ENCODE peak calls at places on chromosomes 13 and 19, in four cellular contexts. X is fibroblast of lung, E is upper lobe of right lung, G is gastrocnemius medialis. S is an unnamed sample.

GRCh38 chr13:101698400-101698799 is 245.9 kb downstream of the ITGBL1 start:
- DNase-seq in X (peak; percentile 6), G (no peak), E (no peak), S (no peak)

GRCh38 chr19:58351558-58351878 is 1.8 kb downstream of the A1BG start:
- DNase-seq in G (no peak), X (no peak), E (no peak), S (no peak)

GRCh38 chr19:33905473-33905936 is 108.8 kb downstream of the KCTD15 start:
- DNase-seq in X (no peak), G (no peak), E (peak; percentile 72), S (no peak)

GRCh38 chr13:26707122-26708006 is 53.2 kb downstream of the GPR12 start:
- DNase-seq in G (no peak), X (peak; percentile 46), E (no peak), S (no peak)

GRCh38 chr19:48968179-48968661 is 3.1 kb downstream of the FTL start:
- DNase-seq in E (no peak), G (no peak), X (peak; percentile 53), S (no peak)

GRCh38 chr19:12996542-12997094 is 1.3 kb downstream of the NFIX start:
- DNase-seq in G (no peak), E (no peak), X (peak; percentile 43), S (no peak)

GRCh38 chr13:43805071-43805468 is 18.3 kb upstream of the ENOX1 start:
- DNase-seq in X (peak; percentile 64), E (no peak), G (no peak), S (no peak)

GRCh38 chr13:65592757-65593156 is 1637.4 kb downstream of the PCDH9 start:
- DNase-seq in E (no peak), G (no peak), X (peak; percentile 41), S (no peak)

GRCh38 chr13:33272531-33273124 is 12.9 kb downstream of the STARD13 start:
- DNase-seq in X (no peak), G (no peak), E (no peak), S (no peak)

GRCh38 chr19:18479964-18480723 is 41.7 kb downstream of the ELL start:
- DNase-seq in E (peak; percentile 81), G (peak; percentile 79), X (peak; percentile 62), S (peak; percentile 91)
- H3K4me1 ChIP-seq in E (peaks cover 68% of the 10 kb centered on the region), G (peaks cover 86% of the 10 kb centered on the region), X (peaks cover 17% of the 10 kb centered on the region), S (peaks cover 66% of the 10 kb centered on the region)

DNA sequence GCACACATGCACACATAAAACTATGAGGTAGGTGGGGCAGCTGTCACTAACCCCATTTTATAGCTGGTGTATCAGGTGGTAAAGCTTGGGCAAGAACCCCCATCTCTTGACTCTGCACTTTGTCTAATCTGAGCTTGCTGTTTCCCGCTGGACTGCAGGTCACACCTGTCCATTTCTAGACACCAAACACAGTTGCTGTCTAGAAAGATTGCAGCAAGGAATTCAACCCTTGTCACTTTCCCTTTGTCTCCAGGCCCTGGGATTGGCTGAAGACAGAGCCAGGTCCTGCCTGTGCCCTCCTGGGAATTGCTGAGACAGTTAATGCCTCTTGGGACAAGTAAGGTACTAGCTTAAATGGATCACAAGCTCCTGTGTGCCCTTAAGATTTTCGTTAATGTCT is 83.8 kb downstream of the RNASEH2B start:
- DNase-seq in E (no peak), G (no peak), X (no peak), S (no peak)
- H3K4me1 ChIP-seq in E (peaks cover 12% of the 10 kb centered on the region), G (peaks cover 26% of the 10 kb centered on the region), X (no peaks in the 10 kb centered on the region), S (peaks cover 16% of the 10 kb centered on the region)

GRCh38 chr13:36913463-36913862 is 6.6 kb downstream of the SMAD9 start:
- DNase-seq in X (no peak), G (no peak), E (no peak), S (no peak)

GRCh38 chr13:36912983-36913382 is 7.1 kb downstream of the SMAD9 start:
- DNase-seq in G (no peak), X (no peak), E (no peak), S (no peak)

GRCh38 chr13:36910545-36910944 is 9.5 kb downstream of the SMAD9 start:
- DNase-seq in X (no peak), E (no peak), G (no peak), S (no peak)

GRCh38 chr13:36914648-36915047 is 5.4 kb downstream of the SMAD9 start:
- DNase-seq in G (no peak), E (no peak), X (no peak), S (no peak)

DNA sequence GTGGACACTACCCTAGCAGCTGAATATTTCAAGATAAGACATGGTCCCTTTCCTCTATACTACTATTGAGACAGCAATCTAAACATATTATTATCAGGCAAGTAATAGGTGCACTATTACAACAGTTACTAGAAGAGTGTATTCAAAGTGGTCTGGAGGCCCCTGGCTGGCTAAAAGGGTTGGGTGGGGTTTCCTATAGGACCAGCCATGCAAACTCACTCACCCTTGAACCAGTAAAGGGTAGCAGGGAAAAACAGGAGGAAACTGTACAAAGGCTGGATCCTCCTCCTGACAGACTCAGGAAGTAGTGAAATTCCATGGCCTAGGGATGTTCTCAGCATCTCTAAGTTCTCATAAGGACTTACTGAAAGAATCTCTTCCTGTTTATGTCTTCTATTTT is 7.7 kb downstream of the SMAD9 start:
- DNase-seq in E (no peak), G (no peak), X (no peak), S (no peak)
- H3K4me1 ChIP-seq in E (no peaks in the 10 kb centered on the region), G (no peaks in the 10 kb centered on the region), X (no peaks in the 10 kb centered on the region), S (no peaks in the 10 kb centered on the region)

DNA sequence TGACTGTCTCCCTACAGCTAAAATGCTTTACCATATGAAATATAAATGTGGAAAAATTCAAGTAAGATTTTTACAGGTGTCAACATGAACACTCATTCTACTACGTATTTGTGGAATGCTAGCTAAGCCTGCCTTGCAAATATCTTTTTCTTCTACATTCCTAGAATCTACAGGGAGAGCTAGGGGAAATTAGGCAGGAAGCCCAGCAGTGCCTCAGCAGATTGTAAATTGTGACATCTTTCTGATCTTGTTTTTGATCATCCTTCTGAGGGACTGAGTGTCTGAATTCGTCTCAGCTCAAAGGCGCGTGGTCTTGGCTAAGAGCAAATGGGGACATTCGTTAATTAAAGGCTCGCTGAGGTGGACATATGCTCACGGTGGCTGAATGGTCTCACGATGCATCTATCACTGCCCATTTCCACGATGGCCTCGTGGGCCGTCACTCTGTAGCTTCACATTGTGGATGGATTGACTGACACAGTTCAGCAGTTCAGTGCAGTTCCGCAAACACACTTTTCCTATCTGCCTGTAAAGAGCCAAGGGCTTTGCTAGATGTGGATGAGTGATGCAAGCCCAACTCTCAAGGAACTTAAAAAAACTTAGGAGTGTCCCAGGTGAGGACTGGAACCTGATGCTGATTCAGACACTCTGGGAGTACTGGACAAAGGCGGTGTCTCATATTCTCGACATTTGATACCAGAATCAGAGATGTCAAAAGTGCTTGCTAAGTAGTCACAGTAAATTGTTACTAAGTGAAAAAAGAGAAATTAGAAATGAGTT is 562.5 kb downstream of the EFNB2 start:
- DNase-seq in X (no peak), G (no peak), E (no peak), S (no peak)
- H3K4me1 ChIP-seq in X (no peaks in the 10 kb centered on the region), G (no peaks in the 10 kb centered on the region), E (no peaks in the 10 kb centered on the region), S (no peaks in the 10 kb centered on the region)

GRCh38 chr19:46730595-46730994 is 13.7 kb upstream of the PRKD2 start:
- DNase-seq in X (no peak), E (peak; percentile 62), G (no peak), S (no peak)
- H3K4me1 ChIP-seq in X (peaks cover 12% of the 10 kb centered on the region), E (peaks cover 29% of the 10 kb centered on the region), G (peaks cover 7% of the 10 kb centered on the region), S (peaks cover 41% of the 10 kb centered on the region)

GRCh38 chr13:114106991-114107685 is 25.3 kb downstream of the RASA3 start:
- DNase-seq in X (no peak), G (no peak), E (peak; percentile 51), S (peak; percentile 55)

GRCh38 chr13:114106526-114106925 is 25.9 kb downstream of the RASA3 start:
- DNase-seq in E (peak; percentile 35), X (no peak), G (no peak), S (no peak)

GRCh38 chr13:114108894-114109293 is 23.5 kb downstream of the RASA3 start:
- DNase-seq in E (peak; percentile 57), X (no peak), G (no peak), S (peak; percentile 53)

GRCh38 chr13:114108141-114108761 is 24.2 kb downstream of the RASA3 start:
- DNase-seq in E (peak; percentile 36), X (no peak), G (peak; percentile 1), S (peak; percentile 46)

DNA sequence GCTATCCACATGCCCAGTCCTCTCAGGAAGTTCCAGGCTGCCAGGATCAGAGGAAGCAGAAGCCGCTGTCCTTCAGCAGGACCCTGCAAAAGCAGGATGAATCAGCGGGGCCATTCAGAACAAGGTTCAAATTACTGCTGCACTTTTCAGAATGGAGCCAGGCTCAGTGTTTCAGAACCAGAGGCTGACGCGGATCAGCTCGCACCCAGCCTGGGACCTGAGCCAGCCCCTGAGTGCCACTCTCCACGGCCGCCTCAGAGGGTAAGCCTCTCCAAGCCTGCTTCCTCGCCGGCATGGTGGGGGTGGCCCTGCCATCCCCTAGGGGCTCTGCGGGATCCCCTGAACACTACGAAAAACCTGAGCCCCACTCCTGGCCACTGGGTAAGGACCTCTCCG is 24.7 kb downstream of the RASA3 start:
- DNase-seq in G (peak; percentile 41), X (peak; percentile 92), E (peak; percentile 65), S (peak; percentile 59)
- H3K4me1 ChIP-seq in G (peaks cover 52% of the 10 kb centered on the region), X (peaks cover 60% of the 10 kb centered on the region), E (peaks cover 20% of the 10 kb centered on the region), S (peaks cover 41% of the 10 kb centered on the region)

GRCh38 chr19:289651-290538 is 1.3 kb downstream of the PLPP2 start:
- DNase-seq in G (no peak), X (no peak), E (peak; percentile 72), S (no peak)
- H3K4me1 ChIP-seq in G (no peaks in the 10 kb centered on the region), X (peaks cover 3% of the 10 kb centered on the region), E (peaks cover 19% of the 10 kb centered on the region), S (peaks cover 25% of the 10 kb centered on the region)

GRCh38 chr13:79075703-79076102 is 330.4 kb downstream of the RBM26 start:
- DNase-seq in X (no peak), E (no peak), G (no peak), S (no peak)

GRCh38 chr13:79081942-79082341 is 324.1 kb downstream of the RBM26 start:
- DNase-seq in X (no peak), E (no peak), G (no peak), S (no peak)

GRCh38 chr13:79085021-79085420 is 321.0 kb downstream of the RBM26 start:
- DNase-seq in E (no peak), X (no peak), G (no peak), S (no peak)

DNA sequence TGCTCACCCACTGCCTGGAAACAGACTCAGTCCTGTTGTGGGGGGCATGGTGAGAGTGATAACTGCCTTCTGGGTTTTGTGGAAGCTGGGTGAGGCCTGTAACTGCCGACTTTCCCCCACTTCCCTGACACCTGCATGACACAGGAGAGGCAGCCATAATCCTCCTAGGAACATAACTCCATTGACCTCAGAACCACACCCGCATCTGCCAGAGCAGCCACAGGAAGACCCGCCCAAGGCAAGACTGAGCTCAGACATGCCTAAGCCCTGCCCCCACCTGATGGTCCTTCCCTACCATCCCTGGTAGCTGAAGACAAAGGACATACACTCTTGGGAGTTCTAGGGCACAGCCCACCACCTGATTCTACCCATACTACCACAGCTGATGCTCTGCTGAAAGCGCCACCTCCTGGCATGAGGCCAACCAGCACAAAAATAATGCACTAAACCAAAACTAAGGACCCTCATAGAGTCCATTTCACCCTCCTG is 326.7 kb downstream of the RBM26 start:
- DNase-seq in E (peak; percentile 45), X (no peak), G (no peak), S (no peak)
- H3K4me1 ChIP-seq in E (no peaks in the 10 kb centered on the region), X (no peaks in the 10 kb centered on the region), G (no peaks in the 10 kb centered on the region), S (no peaks in the 10 kb centered on the region)

S was measured in right atrium auricular region.